ENCODE peak calls at places on chromosomes 2 and 18, in seven cellular contexts. O is putamen, M is BJ, W is uterus, N is AG09319, J is NCI-H1105 treated with DMSO at 0.1 percent for 48 hours, E is neural progenitor cell. Y is an unnamed sample.

GRCh38 chr18:35749701-35750100 is 168.2 kb downstream of the GALNT1 start:
- DNase-seq in W (no peak), E (no peak), J (no peak), M (no peak), O (no peak), N (no peak), Y (no peak)

GRCh38 chr2:236988690-236989639 is 96.7 kb upstream of the COPS8 start:
- DNase-seq in O (no peak), W (peak), E (peak), N (no peak), M (no peak), J (no peak), Y (no peak)

GRCh38 chr2:71531522-71532047 is 78.2 kb downstream of the DYSF start:
- DNase-seq in E (no peak), N (no peak), W (no peak), O (no peak), J (no peak), M (peak), Y (no peak)

GRCh38 chr2:182049330-182049729 is 63.7 kb downstream of the PPP1R1C start:
- DNase-seq in E (no peak), W (no peak), N (no peak), O (no peak), J (no peak), M (no peak), Y (no peak)

GRCh38 chr18:25230658-25231326 is 121.2 kb downstream of the ZNF521 start:
- DNase-seq in O (peak), M (peak), J (no peak), E (no peak), W (peak), N (peak), Y (peak)

GRCh38 chr2:130374587-130375290 is 18.9 kb downstream of the PTPN18 start:
- DNase-seq in N (no peak), W (no peak), E (no peak), M (no peak), O (no peak), J (no peak), Y (no peak)

GRCh38 chr2:145760781-145761649 is 1241.1 kb upstream of the ZEB2 start:
- DNase-seq in O (no peak), M (no peak), E (peak), J (no peak), N (peak), W (no peak), Y (peak)

GRCh38 chr2:22904126-22904684 is 480.8 kb upstream of the KLHL29 start:
- DNase-seq in E (peak), W (peak), N (no peak), J (no peak), M (no peak), O (no peak), Y (no peak)

GRCh38 chr18:69845588-69846506 is 101.8 kb downstream of the CD226 start:
- DNase-seq in N (no peak), E (no peak), W (no peak), J (peak), O (no peak), M (no peak), Y (peak)

GRCh38 chr2:44053456-44053855 is 57.7 kb upstream of the LRPPRC start:
- DNase-seq in W (no peak), O (no peak), N (no peak), J (no peak), M (no peak), E (no peak), Y (no peak)

Y was measured in myocyte.